ENCODE peak calls at places on chromosomes 13 and 19, in six cellular contexts. F is GM12878, C is tibial nerve, T is ovary, O is A549, R is transverse colon. B is an unnamed sample.

GRCh38 chr19:50728084-50728737 is 5.0 kb downstream of the CLEC11A start:
- DNase-seq in F (no peak), C (peak), T (peak), O (no peak), R (peak), B (peak)

GRCh38 chr13:30759748-30760147 is 24.4 kb downstream of the ALOX5AP start:
- DNase-seq in F (no peak), C (no peak), T (no peak), O (no peak), R (no peak), B (no peak)

GRCh38 chr13:73984949-73985691 is 149.1 kb downstream of the KLF12 start:
- DNase-seq in F (no peak), C (no peak), T (no peak), O (no peak), R (no peak), B (peak)

GRCh38 chr13:36357692-36358091 is 11.5 kb upstream of the SPART start:
- DNase-seq in F (no peak), C (peak), T (peak), O (no peak), R (no peak), B (no peak)

GRCh38 chr13:42905542-42905941 is 86.5 kb downstream of the EPSTI1 start:
- DNase-seq in F (no peak), C (no peak), T (no peak), O (no peak), R (no peak), B (no peak)

GRCh38 chr13:100363874-100364273 is 224.7 kb downstream of the GGACT start:
- DNase-seq in F (no peak), C (no peak), T (no peak), O (peak), R (no peak), B (no peak)

GRCh38 chr19:38319421-38320258 is at the start of gene KCNK6:
- DNase-seq in F (no peak), C (no peak), T (peak), O (no peak), R (peak), B (peak)

GRCh38 chr19:53868091-53868891 is 608 bp downstream of the MYADM start:
- DNase-seq in F (no peak), C (no peak), T (peak), O (peak), R (peak), B (peak)

GRCh38 chr13:67283602-67284001 is 53.5 kb upstream of the PCDH9 start:
- DNase-seq in F (no peak), C (no peak), T (no peak), O (peak), R (no peak), B (no peak)

GRCh38 chr13:44331446-44331845 is 42.2 kb upstream of the SERP2 start:
- DNase-seq in F (no peak), C (no peak), T (no peak), O (no peak), R (no peak), B (no peak)

GRCh38 chr13:46182491-46182877 is 507 bp upstream of the LCP1 start:
- DNase-seq in F (no peak), C (no peak), T (no peak), O (no peak), R (no peak), B (no peak)

GRCh38 chr13:52994865-52995264 is 33.7 kb upstream of the OLFM4 start:
- DNase-seq in F (no peak), C (no peak), T (no peak), O (no peak), R (no peak), B (no peak)

GRCh38 chr19:46639356-46640061 is 3.5 kb upstream of the GNG8 start:
- DNase-seq in F (no peak), C (no peak), T (peak), O (no peak), R (peak), B (no peak)

GRCh38 chr19:47476438-47476972 is 4.8 kb upstream of the SLC8A2 start:
- DNase-seq in F (no peak), C (no peak), T (no peak), O (no peak), R (no peak), B (no peak)

GRCh38 chr19:16325161-16325527 is 518 bp downstream of the KLF2 start:
- DNase-seq in F (no peak), C (no peak), T (no peak), O (peak), R (peak), B (peak)

GRCh38 chr13:99339230-99339721 is 32.1 kb upstream of the GPR183 start:
- DNase-seq in F (no peak), C (no peak), T (no peak), O (no peak), R (no peak), B (no peak)

GRCh38 chr19:13040232-13040915 is 45.1 kb downstream of the NFIX start:
- DNase-seq in F (no peak), C (no peak), T (no peak), O (no peak), R (no peak), B (no peak)

GRCh38 chr19:4350726-4351125 is 7.4 kb downstream of the MPND start:
- DNase-seq in F (no peak), C (no peak), T (no peak), O (no peak), R (no peak), B (no peak)

GRCh38 chr13:44292545-44292944 is 81.1 kb upstream of the SERP2 start:
- DNase-seq in F (no peak), C (no peak), T (no peak), O (no peak), R (no peak), B (no peak)

GRCh38 chr13:46122304-46122703 is 17.5 kb upstream of the CPB2 start:
- DNase-seq in F (no peak), C (no peak), T (no peak), O (no peak), R (no peak), B (no peak)

GRCh38 chr13:42275098-42275471 is 3.1 kb downstream of the AKAP11 start:
- DNase-seq in F (peak), C (no peak), T (no peak), O (no peak), R (no peak), B (no peak)

GRCh38 chr19:50333235-50333736 is 4.1 kb upstream of the KCNC3 start:
- DNase-seq in F (peak), C (peak), T (peak), O (peak), R (peak), B (peak)

GRCh38 chr19:36417752-36418286 is 625 bp downstream of the ZFP82 start:
- DNase-seq in F (no peak), C (no peak), T (no peak), O (no peak), R (no peak), B (no peak)

GRCh38 chr13:77300176-77301141 is 26.4 kb downstream of the MYCBP2 start:
- DNase-seq in F (no peak), C (no peak), T (no peak), O (peak), R (no peak), B (no peak)

GRCh38 chr13:24709186-24709913 is 29.1 kb downstream of the ATP12A start:
- DNase-seq in F (no peak), C (no peak), T (no peak), O (no peak), R (peak), B (no peak)

GRCh38 chr13:45473627-45474026 is 8.9 kb downstream of the COG3 start:
- DNase-seq in F (no peak), C (no peak), T (no peak), O (peak), R (no peak), B (no peak)

GRCh38 chr13:82766732-82767321 is 1115.4 kb downstream of the SLITRK1 start:
- DNase-seq in F (no peak), C (no peak), T (no peak), O (no peak), R (no peak), B (no peak)

GRCh38 chr19:33622505-33622808 is 704 bp downstream of the CHST8 start:
- DNase-seq in F (no peak), C (no peak), T (no peak), O (no peak), R (no peak), B (peak)

GRCh38 chr13:39209731-39210633 is 171.7 kb downstream of the NHLRC3 start:
- DNase-seq in F (no peak), C (no peak), T (no peak), O (no peak), R (no peak), B (no peak)

GRCh38 chr13:97266734-97267417 is 44.7 kb downstream of the MBNL2 start:
- DNase-seq in F (no peak), C (no peak), T (no peak), O (no peak), R (no peak), B (no peak)

GRCh38 chr19:48635966-48636858 is 967 bp downstream of the DBP start:
- DNase-seq in F (no peak), C (no peak), T (peak), O (no peak), R (peak), B (peak)

GRCh38 chr13:23510979-23511735 is 59.1 kb upstream of the TNFRSF19 start:
- DNase-seq in F (peak), C (no peak), T (no peak), O (peak), R (no peak), B (no peak)

GRCh38 chr19:16134510-16134909 is 9.0 kb upstream of the HSH2D start:
- DNase-seq in F (peak), C (no peak), T (no peak), O (no peak), R (peak), B (no peak)

GRCh38 chr13:46526763-46527162 is 26.2 kb upstream of the LRCH1 start:
- DNase-seq in F (peak), C (no peak), T (no peak), O (no peak), R (no peak), B (no peak)

GRCh38 chr19:32200312-32201038 is 144.9 kb upstream of the ZNF507 start:
- DNase-seq in F (no peak), C (no peak), T (no peak), O (no peak), R (no peak), B (no peak)

DNA sequence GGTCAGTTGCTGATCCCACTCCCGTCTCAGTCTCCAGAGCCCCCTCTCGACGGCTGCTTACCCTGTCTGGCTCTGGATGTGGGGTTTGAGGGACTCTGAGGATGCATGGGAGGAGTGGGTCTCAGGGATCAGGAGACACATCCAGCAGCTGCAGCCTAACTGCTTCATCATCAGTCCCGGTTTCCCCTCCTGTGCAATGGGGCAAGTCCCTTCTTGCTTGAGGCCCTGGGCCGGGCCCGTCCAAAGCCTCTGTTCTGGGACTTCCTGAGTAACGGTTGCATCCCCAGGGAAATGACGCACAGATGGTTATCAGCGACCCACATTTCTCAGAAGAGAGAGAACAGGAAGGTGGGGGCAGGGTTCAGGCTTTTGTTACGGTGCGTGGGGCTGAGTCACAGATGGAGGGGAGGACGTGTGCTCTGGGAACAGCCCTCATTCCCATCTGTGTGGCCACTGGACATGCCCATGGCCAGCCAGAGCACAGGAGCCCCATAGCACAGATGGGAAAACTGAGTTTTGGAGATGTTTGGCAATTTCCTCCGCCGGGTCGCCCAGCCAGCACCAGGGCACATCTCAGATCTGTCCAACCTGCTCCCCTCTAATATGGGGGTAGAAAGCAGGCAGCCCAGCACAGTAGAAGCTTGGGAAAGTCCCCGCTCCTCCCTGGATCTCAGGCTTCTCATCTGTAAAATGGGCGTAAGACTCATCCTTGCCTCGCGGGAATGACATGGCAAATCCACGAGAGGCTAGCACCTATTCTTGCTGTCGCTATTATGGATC is 19.3 kb downstream of the GNA15 start:
- DNase-seq in F (peak), C (no peak), T (peak), O (peak), R (peak), B (no peak)
- TF ChIP-seq EP300 in F (peak), C (peak), T (no peak), O (peak), R (no peak), B (peak)

GRCh38 chr19:28498404-28498976 is 714.5 kb downstream of the UQCRFS1 start:
- DNase-seq in F (no peak), C (no peak), T (no peak), O (no peak), R (no peak), B (no peak)

GRCh38 chr19:28500319-28500718 is 712.6 kb downstream of the UQCRFS1 start:
- DNase-seq in F (no peak), C (no peak), T (no peak), O (no peak), R (no peak), B (no peak)

GRCh38 chr19:28502879-28503734 is 709.8 kb downstream of the UQCRFS1 start:
- DNase-seq in F (no peak), C (no peak), T (no peak), O (no peak), R (no peak), B (no peak)

GRCh38 chr19:28501979-28502378 is 711.0 kb downstream of the UQCRFS1 start:
- DNase-seq in F (no peak), C (no peak), T (no peak), O (no peak), R (no peak), B (no peak)

GRCh38 chr19:28500982-28501633 is 711.8 kb downstream of the UQCRFS1 start:
- DNase-seq in F (no peak), C (no peak), T (no peak), O (no peak), R (no peak), B (no peak)
- H3K27ac ChIP-seq in F (no peak), C (no peak), T (no peak), O (no peak), R (no peak), B (no peak)

GRCh38 chr19:10688545-10689280 is 12.5 kb upstream of the QTRT1 start:
- DNase-seq in F (no peak), C (no peak), T (no peak), O (no peak), R (no peak), B (no peak)
- TF ChIP-seq POLR2A in F (peak), C (no peak), T (no peak), O (no peak), R (no peak), B (no peak)

GRCh38 chr13:95437561-95437960 is 115.0 kb upstream of the CLDN10 start:
- DNase-seq in F (no peak), C (no peak), T (no peak), O (peak), R (no peak), B (no peak)
- TF ChIP-seq EP300 in F (no peak), C (no peak), T (no peak), O (no peak), R (no peak), B (no peak)

DNA sequence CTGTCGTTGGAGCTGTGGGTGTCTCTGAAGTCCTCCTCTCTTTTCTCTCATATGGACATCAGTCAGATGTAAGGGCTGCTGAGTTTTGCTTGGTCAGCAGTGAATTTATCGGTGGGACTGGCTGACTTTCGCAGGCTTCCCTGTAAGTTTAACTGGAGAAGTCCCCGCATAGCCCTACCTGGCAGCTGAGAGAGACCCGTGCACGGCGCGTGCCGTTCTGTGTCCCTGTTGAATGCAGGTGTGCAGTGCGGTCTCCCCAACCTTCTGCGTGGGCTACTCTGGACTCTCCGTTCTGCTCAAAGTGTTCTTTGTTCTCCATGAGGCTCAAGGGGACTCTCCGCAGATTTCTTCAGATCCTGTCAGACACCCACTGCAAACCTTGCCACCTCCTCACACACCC is 252.9 kb downstream of the COL4A1 start:
- DNase-seq in F (no peak), C (no peak), T (no peak), O (no peak), R (no peak), B (peak)
- H3K27ac ChIP-seq in F (no peak), C (no peak), T (no peak), O (no peak), R (no peak), B (no peak)

GRCh38 chr13:32255744-32256120 is 59.4 kb downstream of the ZAR1L start:
- DNase-seq in F (no peak), C (no peak), T (no peak), O (no peak), R (no peak), B (no peak)

GRCh38 chr13:32252812-32253440 is 62.2 kb downstream of the ZAR1L start:
- DNase-seq in F (no peak), C (no peak), T (no peak), O (no peak), R (no peak), B (no peak)

GRCh38 chr13:32254916-32255743 is 60.0 kb downstream of the ZAR1L start:
- DNase-seq in F (no peak), C (no peak), T (no peak), O (no peak), R (no peak), B (no peak)

GRCh38 chr13:32254416-32254815 is 60.7 kb downstream of the ZAR1L start:
- DNase-seq in F (no peak), C (no peak), T (no peak), O (no peak), R (no peak), B (no peak)

GRCh38 chr13:32253911-32254399 is 61.2 kb downstream of the ZAR1L start:
- DNase-seq in F (no peak), C (no peak), T (no peak), O (no peak), R (no peak), B (no peak)
- TF ChIP-seq POLR2A in F (no peak), C (no peak), T (no peak), O (no peak), R (no peak), B (no peak)

DNA sequence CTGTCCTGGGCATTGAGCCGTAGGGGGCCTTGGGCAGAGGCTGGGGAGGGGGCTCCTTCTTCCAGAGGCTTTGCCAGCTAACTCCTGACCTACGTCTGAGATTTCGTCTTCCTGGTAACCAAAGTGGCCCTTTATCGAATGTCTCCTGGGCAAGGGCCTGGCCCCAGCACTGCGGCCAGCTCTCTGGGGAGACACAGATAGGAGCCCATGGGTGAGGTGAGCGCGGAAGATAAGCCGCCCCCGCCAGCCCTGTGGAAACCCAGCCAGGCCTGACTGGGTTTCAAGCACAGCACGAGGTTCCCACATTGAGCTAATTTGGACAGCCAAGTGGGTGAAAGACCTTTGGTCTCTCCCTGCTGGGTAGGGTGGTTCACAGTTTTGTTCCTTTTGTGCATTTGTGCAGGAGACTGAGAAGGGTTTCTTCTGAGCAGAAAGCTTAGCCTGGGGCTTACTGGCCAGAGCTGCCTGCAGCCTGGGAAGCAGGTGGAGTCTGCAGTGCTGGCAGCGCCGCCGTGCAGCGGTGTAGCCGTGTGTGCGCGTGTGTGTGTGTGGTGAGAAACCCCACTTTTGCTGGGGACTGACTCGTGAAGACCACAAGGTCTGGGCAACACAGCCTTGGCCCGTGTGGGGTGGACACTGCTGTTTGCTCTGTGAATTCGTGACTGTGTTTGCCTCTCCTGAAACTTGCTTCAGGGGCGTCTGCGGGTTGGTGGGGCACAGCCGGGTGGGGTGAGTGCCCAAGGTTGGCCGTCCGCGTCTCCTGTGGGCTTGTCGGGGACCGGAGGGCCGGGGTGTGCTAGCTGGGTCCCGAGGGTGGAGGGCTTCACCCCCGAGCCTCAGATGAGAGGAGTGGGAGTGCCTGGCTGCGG is 2.5 kb downstream of the BSG start:
- DNase-seq in F (peak), C (no peak), T (no peak), O (no peak), R (no peak), B (peak)
- TF ChIP-seq EP300 in F (no peak), C (no peak), T (no peak), O (no peak), R (no peak), B (no peak)

DNA sequence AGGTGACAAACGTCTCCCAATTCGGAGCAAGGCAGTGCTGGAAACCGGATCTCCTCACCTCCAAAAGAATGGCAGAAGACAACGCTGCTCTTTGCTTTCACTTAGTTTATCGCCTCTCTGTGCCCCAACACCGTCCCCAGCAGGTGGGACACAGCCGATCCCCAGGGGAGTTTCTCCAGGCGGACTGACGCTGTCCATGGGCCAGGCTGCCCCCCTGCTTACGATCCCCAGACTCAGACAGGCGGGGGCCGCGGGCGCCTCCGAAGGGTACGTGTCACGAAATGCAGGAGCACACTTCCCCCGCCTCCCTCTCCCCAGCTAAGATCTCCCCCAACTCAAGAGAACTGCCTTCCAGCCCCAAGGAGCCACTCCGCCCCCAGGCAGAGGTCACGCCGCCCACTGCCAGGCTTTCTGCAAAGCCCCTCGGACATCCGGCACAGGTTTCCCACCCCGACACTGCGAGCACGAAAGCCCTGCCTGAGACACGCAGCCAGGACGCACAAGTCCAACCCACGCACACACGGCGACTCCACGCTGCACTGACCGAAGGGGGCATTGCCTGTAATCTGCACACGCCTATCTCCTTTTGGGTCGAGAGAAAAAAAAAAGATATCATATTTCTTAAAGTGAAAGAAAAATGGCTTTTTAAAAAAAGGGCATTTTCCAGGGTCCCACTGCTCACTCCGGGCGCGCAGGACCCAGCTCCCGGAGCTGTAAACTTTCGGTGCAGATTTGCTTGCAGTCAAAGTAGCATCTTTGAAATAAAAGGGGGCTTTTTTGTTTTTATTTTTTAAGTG is 1.9 kb downstream of the SPRY2 start:
- DNase-seq in F (no peak), C (peak), T (peak), O (peak), R (peak), B (peak)
- H3K27ac ChIP-seq in F (peak), C (peak), T (peak), O (peak), R (peak), B (peak)

B was measured in upper lobe of left lung.